ENCODE peak calls at places on chromosomes 13 and 19, in four cellular contexts. T is fibroblast of lung, E is uterus, C is DND-41. M is an unnamed sample.

GRCh38 chr19:43311706-43312105 is 41.8 kb upstream of the CD177 start:
- DNase-seq in T (no peak), E (no peak), C (no peak), M (no peak)

GRCh38 chr13:101258071-101258470 is 158.2 kb downstream of the NALCN start:
- DNase-seq in T (peak; percentile 70), E (no peak), C (peak; percentile 65), M (no peak)

GRCh38 chr19:29524912-29525870 is 603 bp upstream of the VSTM2B start:
- DNase-seq in T (no peak), E (no peak), C (no peak), M (no peak)

GRCh38 chr13:46086985-46087384 is 17.8 kb downstream of the CPB2 start:
- DNase-seq in T (no peak), E (no peak), C (no peak), M (no peak)

GRCh38 chr13:24217601-24218281 is 57.2 kb downstream of the SPATA13 start:
- DNase-seq in T (no peak), E (no peak), C (no peak), M (no peak)

GRCh38 chr19:22945560-22945959 is 57.4 kb downstream of the ZNF728 start:
- DNase-seq in T (peak; percentile 38), E (no peak), C (peak; percentile 20), M (no peak)

GRCh38 chr13:30113531-30113930 is 193.8 kb downstream of the KATNAL1 start:
- DNase-seq in T (no peak), E (no peak), C (no peak), M (no peak)

GRCh38 chr19:43439183-43440063 is 24.7 kb downstream of the TEX101 start:
- DNase-seq in T (peak; percentile 35), E (no peak), C (peak; percentile 10), M (peak; percentile 88)

GRCh38 chr19:38705197-38706019 is 38.9 kb downstream of the CAPN12 start:
- DNase-seq in T (no peak), E (no peak), C (no peak), M (no peak)

GRCh38 chr13:75312884-75313520 is 169.0 kb downstream of the TBC1D4 start:
- DNase-seq in T (no peak), E (no peak), C (no peak), M (no peak)

DNA sequence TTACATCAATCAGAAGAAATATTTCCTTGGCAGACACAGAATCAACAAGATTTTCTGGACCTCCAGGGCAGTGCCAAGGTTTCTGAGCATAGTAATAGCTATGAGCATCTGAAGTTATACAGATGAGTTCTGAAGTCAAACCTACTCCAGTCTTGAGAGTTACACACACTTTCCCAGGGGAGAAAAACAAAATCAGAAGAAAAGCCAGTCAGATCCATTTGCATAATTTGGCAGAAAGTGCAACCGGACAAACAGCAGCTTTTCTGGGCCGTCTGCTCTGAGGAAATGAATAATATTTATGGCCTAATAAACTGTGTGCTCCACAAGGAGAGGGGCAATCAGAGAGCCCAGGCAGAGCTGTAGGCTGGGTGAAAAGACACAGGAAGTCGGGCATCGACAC is 93.1 kb downstream of the KL start:
- DNase-seq in T (peak; percentile 64), E (no peak), C (no peak), M (no peak)
- H3K36me3 ChIP-seq in T (peaks cover 26% of the 10 kb centered on the region), E (no peaks in the 10 kb centered on the region), C (no peaks in the 10 kb centered on the region), M (no peaks in the 10 kb centered on the region)

GRCh38 chr13:109361562-109361961 is 424.8 kb downstream of the IRS2 start:
- DNase-seq in T (no peak), E (no peak), C (no peak), M (no peak)

GRCh38 chr13:109357751-109358150 is 428.6 kb downstream of the IRS2 start:
- DNase-seq in T (no peak), E (no peak), C (no peak), M (no peak)

GRCh38 chr13:109355129-109355528 is 431.3 kb downstream of the IRS2 start:
- DNase-seq in T (no peak), E (no peak), C (no peak), M (no peak)

GRCh38 chr13:109351236-109351635 is 435.1 kb downstream of the IRS2 start:
- DNase-seq in T (no peak), E (no peak), C (no peak), M (no peak)

GRCh38 chr13:109355875-109356428 is 430.4 kb downstream of the IRS2 start:
- DNase-seq in T (no peak), E (no peak), C (no peak), M (no peak)
- H3K4me3 ChIP-seq in T (no peak overlapping the region), E (no peak overlapping the region), C (no peak overlapping the region), M (no peak overlapping the region)

DNA sequence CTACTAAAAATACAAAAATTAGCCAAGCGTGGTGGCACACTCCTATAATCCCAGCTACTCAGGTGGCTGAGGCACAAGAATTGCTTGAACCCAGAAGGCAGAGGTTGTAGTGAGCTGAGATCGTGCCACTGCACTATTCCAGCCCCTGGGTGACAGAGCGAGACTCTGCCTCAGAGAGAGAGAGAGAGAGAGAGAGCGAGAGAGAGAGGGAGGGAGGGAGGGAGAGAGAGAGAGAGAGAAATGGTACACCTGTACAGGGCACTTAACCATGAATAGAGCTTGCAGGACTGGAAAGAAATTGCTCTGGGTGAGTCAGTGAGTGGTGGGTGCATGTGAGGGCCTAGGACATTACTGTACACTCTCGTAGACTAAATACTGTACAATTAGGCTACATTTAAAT is 40.5 kb upstream of the SLC7A9 start:
- DNase-seq in T (no peak), E (no peak), C (no peak), M (no peak)
- H3K36me3 ChIP-seq in T (no peaks in the 10 kb centered on the region), E (no peaks in the 10 kb centered on the region), C (peaks cover 40% of the 10 kb centered on the region), M (peaks cover 12% of the 10 kb centered on the region)

GRCh38 chr19:54208784-54209057 is 8.1 kb downstream of the RPS9 start:
- DNase-seq in T (peak; percentile 23), E (no peak), C (no peak), M (no peak)

GRCh38 chr19:54209058-54209747 is 8.5 kb downstream of the RPS9 start:
- DNase-seq in T (no peak), E (no peak), C (no peak), M (no peak)

GRCh38 chr19:54211214-54211613 is 10.6 kb downstream of the RPS9 start:
- DNase-seq in T (no peak), E (no peak), C (no peak), M (no peak)

GRCh38 chr19:54207908-54208783 is 7.5 kb downstream of the RPS9 start:
- DNase-seq in T (peak; percentile 99), E (peak; percentile 54), C (peak; percentile 30), M (peak; percentile 35)

GRCh38 chr19:54209748-54210494 is 9.3 kb downstream of the RPS9 start:
- DNase-seq in T (peak; percentile 99), E (peak; percentile 83), C (peak; percentile 36), M (no peak)
- H3K4me3 ChIP-seq in T (peak overlapping the region; percentile 37), E (no peak overlapping the region), C (no peak overlapping the region), M (no peak overlapping the region)

DNA sequence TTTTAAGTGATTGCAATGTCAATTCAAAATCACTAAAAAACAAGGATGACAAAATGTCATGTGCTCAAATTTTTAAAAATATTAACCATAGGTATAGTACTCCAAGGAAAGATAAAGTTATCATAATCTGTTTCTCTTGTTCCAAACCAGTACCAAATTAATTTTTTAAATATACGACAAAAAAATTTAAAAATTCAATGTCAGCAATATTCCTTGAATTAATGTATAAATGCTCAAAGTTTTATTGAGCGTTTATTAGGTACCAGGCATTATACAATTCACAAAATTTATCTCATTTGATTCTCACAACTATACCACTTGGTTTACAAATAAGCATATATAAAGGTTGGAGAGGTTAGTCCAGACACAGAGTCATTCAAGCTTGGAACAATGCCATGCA is 64.7 kb downstream of the MYCBP2 start:
- DNase-seq in T (no peak), E (no peak), C (no peak), M (no peak)
- H3K36me3 ChIP-seq in T (peaks cover 1% of the 10 kb centered on the region), E (no peaks in the 10 kb centered on the region), C (peaks cover 85% of the 10 kb centered on the region), M (peaks cover 28% of the 10 kb centered on the region)

GRCh38 chr19:48660854-48661731 is 11.7 kb downstream of the NTN5 start:
- DNase-seq in T (peak; percentile 90), E (peak; percentile 87), C (peak; percentile 94), M (peak; percentile 86)
- H3K4me3 ChIP-seq in T (no peak overlapping the region), E (no peak overlapping the region), C (no peak overlapping the region), M (peak overlapping the region; percentile 28)

M was measured in naive thymus-derived CD4-positive, alpha-beta T cell.